ENCODE peak calls at places on chromosome 22, in eight cellular contexts. L is T-helper 9 cell, W is WTC11, A is aorta, K is fibroblast of the conjunctiva, Q is NCI-H345, Z is SK-N-SH, S is gastrocnemius medialis. F is an unnamed sample.

GRCh38 chr22:49519117-49519737 is 308.4 kb downstream of the BRD1 start:
- DNase-seq in K (no peak), Q (no peak), Z (no peak), W (no peak), L (no peak), S (no peak), A (no peak), F (no peak)

GRCh38 chr22:29520851-29521250 is 32.7 kb downstream of the THOC5 start:
- DNase-seq in W (no peak), Z (no peak), K (no peak), A (no peak), L (no peak), S (no peak), Q (no peak), F (no peak)

GRCh38 chr22:50459443-50460140 is 15.2 kb downstream of the SBF1 start:
- DNase-seq in Q (no peak), W (no peak), K (no peak), S (no peak), L (no peak), Z (no peak), A (no peak), F (no peak)

GRCh38 chr22:28171135-28171534 is 252.1 kb upstream of the PITPNB start:
- DNase-seq in L (no peak), S (no peak), Z (no peak), A (no peak), W (no peak), Q (no peak), K (no peak), F (no peak)

GRCh38 chr22:23058063-23058462 is 12.3 kb upstream of the GNAZ start:
- DNase-seq in K (no peak), A (no peak), Z (no peak), Q (no peak), L (no peak), W (peak), S (no peak), F (no peak)

GRCh38 chr22:50314455-50315288 is 7.2 kb upstream of the PLXNB2 start:
- DNase-seq in L (peak), A (peak), Z (peak), K (no peak), Q (no peak), S (no peak), W (no peak), F (peak)

GRCh38 chr22:36348760-36349159 is 39.0 kb downstream of the MYH9 start:
- DNase-seq in W (no peak), Z (no peak), K (no peak), S (no peak), A (no peak), Q (no peak), L (no peak), F (no peak)

GRCh38 chr22:41768420-41768819 is 32.1 kb upstream of the CCDC134 start:
- DNase-seq in L (no peak), W (no peak), A (no peak), S (no peak), Z (no peak), Q (no peak), K (no peak), F (no peak)

GRCh38 chr22:48376936-48377335 is 1450.7 kb downstream of the BRD1 start:
- DNase-seq in Q (no peak), S (no peak), L (no peak), W (no peak), A (no peak), K (no peak), Z (no peak), F (no peak)

GRCh38 chr22:46079093-46079860 is 71.0 kb upstream of the PPARA start:
- DNase-seq in W (peak), S (no peak), Z (no peak), A (peak), K (no peak), L (no peak), Q (no peak), F (no peak)

GRCh38 chr22:27835446-27835845 is 33.9 kb upstream of the MN1 start:
- DNase-seq in L (no peak), W (peak), K (no peak), S (no peak), A (no peak), Z (no peak), Q (no peak), F (no peak)

GRCh38 chr22:50250555-50251471 is at the start of gene HDAC10:
- DNase-seq in Z (peak), Q (peak), W (peak), A (peak), K (peak), S (no peak), L (peak), F (peak)

GRCh38 chr22:45319319-45319675 is 9.6 kb downstream of the FAM118A start:
- DNase-seq in W (no peak), Z (peak), Q (no peak), S (no peak), L (peak), K (peak), A (peak), F (no peak)

GRCh38 chr22:37972527-37972926 is 11.8 kb downstream of the SOX10 start:
- DNase-seq in L (no peak), W (no peak), K (no peak), S (no peak), Q (peak), Z (no peak), A (no peak), F (no peak)

GRCh38 chr22:40008726-40009125 is 14.0 kb downstream of the FAM83F start:
- DNase-seq in Q (no peak), S (no peak), L (no peak), Z (no peak), K (no peak), A (no peak), W (no peak), F (no peak)